ENCODE peak calls at places on chromosomes 11 and 22, in ten cellular contexts. One of them, this sample, is unnamed.

GRCh38 chr11:34214961-34215805 is 109.8 kb downstream of the NAT10 start:
- DNase-seq in left cardiac atrium: no peak
- DNase-seq in neuronal stem cell: no peak
- DNase-seq in amygdala: no peak
- DNase-seq in AG08395: peak
- DNase-seq in NCI-H774: no peak
- DNase-seq in nephron progenitor cell: no peak
- DNase-seq in C1 segment of cervical spinal cord: no peak
- DNase-seq in GM03348: peak
- DNase-seq in AG04450: no peak
- DNase-seq in this sample: no peak

GRCh38 chr11:76560219-76560618 is 110.3 kb downstream of the LRRC32 start:
- DNase-seq in AG04450: no peak
- DNase-seq in nephron progenitor cell: no peak
- DNase-seq in C1 segment of cervical spinal cord: no peak
- DNase-seq in left cardiac atrium: no peak
- DNase-seq in neuronal stem cell: no peak
- DNase-seq in AG08395: peak
- DNase-seq in amygdala: no peak
- DNase-seq in NCI-H774: no peak
- DNase-seq in GM03348: peak
- DNase-seq in this sample: peak

GRCh38 chr11:76242004-76242779 is 35.9 kb upstream of the WNT11 start:
- DNase-seq in GM03348: no peak
- DNase-seq in neuronal stem cell: no peak
- DNase-seq in AG04450: no peak
- DNase-seq in left cardiac atrium: no peak
- DNase-seq in NCI-H774: no peak
- DNase-seq in nephron progenitor cell: no peak
- DNase-seq in AG08395: no peak
- DNase-seq in C1 segment of cervical spinal cord: no peak
- DNase-seq in amygdala: no peak
- DNase-seq in this sample: no peak

GRCh38 chr11:116702772-116703360 is 69.9 kb downstream of the BUD13 start:
- DNase-seq in C1 segment of cervical spinal cord: no peak
- DNase-seq in amygdala: no peak
- DNase-seq in NCI-H774: no peak
- DNase-seq in nephron progenitor cell: no peak
- DNase-seq in GM03348: no peak
- DNase-seq in AG08395: no peak
- DNase-seq in AG04450: no peak
- DNase-seq in left cardiac atrium: no peak
- DNase-seq in neuronal stem cell: no peak
- DNase-seq in this sample: no peak

GRCh38 chr22:50252081-50253045 is 1.3 kb upstream of the HDAC10 start:
- DNase-seq in NCI-H774: no peak
- DNase-seq in amygdala: no peak
- DNase-seq in neuronal stem cell: peak
- DNase-seq in C1 segment of cervical spinal cord: no peak
- DNase-seq in GM03348: peak
- DNase-seq in AG04450: no peak
- DNase-seq in nephron progenitor cell: peak
- DNase-seq in left cardiac atrium: peak
- DNase-seq in AG08395: peak
- DNase-seq in this sample: peak

GRCh38 chr22:37309221-37310074 is 27.1 kb downstream of the CYTH4 start:
- DNase-seq in nephron progenitor cell: no peak
- DNase-seq in GM03348: no peak
- DNase-seq in left cardiac atrium: no peak
- DNase-seq in C1 segment of cervical spinal cord: no peak
- DNase-seq in neuronal stem cell: no peak
- DNase-seq in AG08395: no peak
- DNase-seq in amygdala: no peak
- DNase-seq in NCI-H774: no peak
- DNase-seq in AG04450: no peak
- DNase-seq in this sample: peak

GRCh38 chr22:40204331-40205116 is 26.8 kb downstream of the TNRC6B start:
- DNase-seq in NCI-H774: no peak
- DNase-seq in AG08395: peak
- DNase-seq in C1 segment of cervical spinal cord: no peak
- DNase-seq in amygdala: no peak
- DNase-seq in neuronal stem cell: no peak
- DNase-seq in GM03348: peak
- DNase-seq in left cardiac atrium: no peak
- DNase-seq in nephron progenitor cell: peak
- DNase-seq in AG04450: no peak
- DNase-seq in this sample: no peak

GRCh38 chr11:82239498-82239897 is 494.2 kb downstream of the FAM181B start:
- DNase-seq in amygdala: no peak
- DNase-seq in neuronal stem cell: no peak
- DNase-seq in NCI-H774: no peak
- DNase-seq in GM03348: no peak
- DNase-seq in AG08395: no peak
- DNase-seq in C1 segment of cervical spinal cord: no peak
- DNase-seq in AG04450: no peak
- DNase-seq in nephron progenitor cell: no peak
- DNase-seq in left cardiac atrium: no peak
- DNase-seq in this sample: no peak

This sample was measured in central memory CD4-positive, alpha-beta T cell.